ENCODE peak calls at places on chromosomes 2 and 18, in ten cellular contexts. G is AG04449, U is fibroblast of mammary gland, Z is neural progenitor cell, H is esophagus muscularis mucosa, J is AG09319, Y is stomach, S is upper lobe of right lung, O is fibroblast of pulmonary artery, K is spleen. I is an unnamed sample.

GRCh38 chr2:178884440-178884839 is 77.2 kb upstream of the TTN start:
- DNase-seq in G (no peak), U (no peak), Z (no peak), H (no peak), J (no peak), Y (no peak), S (no peak), O (no peak), K (no peak), I (no peak)

GRCh38 chr2:121287956-121288355 is 3.0 kb upstream of the TFCP2L1 start:
- DNase-seq in G (no peak), U (no peak), Z (no peak), H (no peak), J (no peak), Y (no peak), S (no peak), O (no peak), K (no peak), I (no peak)

GRCh38 chr2:202024871-202025270 is 8.8 kb upstream of the FZD7 start:
- DNase-seq in G (no peak), U (no peak), Z (no peak), H (no peak), J (no peak), Y (no peak), S (no peak), O (no peak), K (no peak), I (no peak)

GRCh38 chr2:192026064-192026715 is 168.5 kb downstream of the TMEFF2 start:
- DNase-seq in G (no peak), U (peak), Z (no peak), H (no peak), J (no peak), Y (no peak), S (no peak), O (no peak), K (no peak), I (no peak)

GRCh38 chr18:54109131-54109683 is 115.3 kb downstream of the MBD2 start:
- DNase-seq in G (no peak), U (peak), Z (no peak), H (no peak), J (no peak), Y (no peak), S (no peak), O (no peak), K (no peak), I (no peak)

GRCh38 chr2:45736757-45737704 is 85.6 kb downstream of the PRKCE start:
- DNase-seq in G (no peak), U (peak), Z (no peak), H (no peak), J (no peak), Y (no peak), S (no peak), O (peak), K (no peak), I (no peak)

GRCh38 chr2:39059366-39059952 is 61.4 kb downstream of the SOS1 start:
- DNase-seq in G (no peak), U (peak), Z (peak), H (no peak), J (peak), Y (no peak), S (no peak), O (peak), K (no peak), I (peak)

GRCh38 chr2:25618676-25619075 is 54.7 kb downstream of the DTNB start:
- DNase-seq in G (no peak), U (peak), Z (no peak), H (no peak), J (no peak), Y (no peak), S (no peak), O (peak), K (no peak), I (no peak)

GRCh38 chr2:166351319-166351718 is 24.4 kb downstream of the SCN9A start:
- DNase-seq in G (peak), U (peak), Z (no peak), H (no peak), J (peak), Y (no peak), S (no peak), O (peak), K (no peak), I (no peak)

GRCh38 chr2:74206180-74206688 is 7.8 kb downstream of the MTHFD2 start:
- DNase-seq in G (no peak), U (peak), Z (no peak), H (no peak), J (no peak), Y (peak), S (no peak), O (peak), K (peak), I (peak)

GRCh38 chr2:198322275-198322674 is 517.9 kb downstream of the PLCL1 start:
- DNase-seq in G (no peak), U (no peak), Z (peak), H (no peak), J (no peak), Y (no peak), S (no peak), O (no peak), K (no peak), I (no peak)

GRCh38 chr2:173749315-173749714 is 215.9 kb downstream of the SP3 start:
- DNase-seq in G (no peak), U (peak), Z (peak), H (no peak), J (peak), Y (no peak), S (no peak), O (peak), K (no peak), I (no peak)

GRCh38 chr2:15986068-15986560 is 45.8 kb downstream of the MYCN start:
- DNase-seq in G (no peak), U (no peak), Z (no peak), H (no peak), J (no peak), Y (no peak), S (no peak), O (no peak), K (no peak), I (no peak)

GRCh38 chr18:8858888-8859511 is 153.6 kb downstream of the MTCL1 start:
- DNase-seq in G (peak), U (peak), Z (no peak), H (no peak), J (peak), Y (no peak), S (no peak), O (peak), K (no peak), I (no peak)

GRCh38 chr2:109604597-109604996 is 9.2 kb downstream of the SEPTIN10 start:
- DNase-seq in G (no peak), U (peak), Z (no peak), H (no peak), J (no peak), Y (no peak), S (peak), O (peak), K (no peak), I (no peak)

GRCh38 chr2:191385416-191386160 is 140.4 kb downstream of the MYO1B start:
- DNase-seq in G (no peak), U (peak), Z (no peak), H (no peak), J (no peak), Y (no peak), S (no peak), O (no peak), K (no peak), I (no peak)

GRCh38 chr2:86073225-86073624 is 32.5 kb downstream of the POLR1A start:
- DNase-seq in G (no peak), U (no peak), Z (no peak), H (no peak), J (no peak), Y (no peak), S (no peak), O (no peak), K (no peak), I (no peak)

GRCh38 chr2:218278531-218279360 is 8.4 kb downstream of the PNKD start:
- DNase-seq in G (no peak), U (no peak), Z (no peak), H (no peak), J (no peak), Y (no peak), S (no peak), O (no peak), K (peak), I (no peak)

GRCh38 chr2:221513251-221513650 is 58.9 kb downstream of the EPHA4 start:
- DNase-seq in G (no peak), U (no peak), Z (no peak), H (no peak), J (no peak), Y (no peak), S (no peak), O (no peak), K (no peak), I (no peak)

GRCh38 chr2:7626139-7626537 is 708.9 kb downstream of the RNF144A start:
- DNase-seq in G (no peak), U (no peak), Z (no peak), H (peak), J (no peak), Y (no peak), S (no peak), O (no peak), K (no peak), I (no peak)

GRCh38 chr2:174670446-174670845 is 72.8 kb upstream of the WIPF1 start:
- DNase-seq in G (no peak), U (no peak), Z (no peak), H (no peak), J (no peak), Y (no peak), S (no peak), O (peak), K (no peak), I (no peak)

GRCh38 chr2:189210250-189211075 is 30.9 kb upstream of the COL5A2 start:
- DNase-seq in G (peak), U (peak), Z (no peak), H (no peak), J (peak), Y (no peak), S (no peak), O (peak), K (no peak), I (no peak)

GRCh38 chr2:210128961-210129360 is 42.2 kb downstream of the KANSL1L start:
- DNase-seq in G (no peak), U (no peak), Z (no peak), H (no peak), J (no peak), Y (peak), S (no peak), O (peak), K (no peak), I (no peak)

GRCh38 chr2:60515751-60516226 is 37.7 kb downstream of the BCL11A start:
- DNase-seq in G (peak), U (peak), Z (no peak), H (no peak), J (no peak), Y (no peak), S (no peak), O (peak), K (no peak), I (peak)

GRCh38 chr2:162768646-162769045 is 69.9 kb downstream of the KCNH7 start:
- DNase-seq in G (no peak), U (no peak), Z (peak), H (no peak), J (no peak), Y (no peak), S (no peak), O (no peak), K (no peak), I (no peak)

GRCh38 chr2:46831037-46831868 is 84.4 kb downstream of the MCFD2 start:
- DNase-seq in G (peak), U (peak), Z (no peak), H (no peak), J (no peak), Y (no peak), S (peak), O (peak), K (no peak), I (no peak)

GRCh38 chr2:202185816-202186221 is 52.6 kb downstream of the SUMO1 start:
- DNase-seq in G (no peak), U (no peak), Z (no peak), H (no peak), J (peak), Y (no peak), S (no peak), O (peak), K (no peak), I (no peak)

GRCh38 chr2:85712849-85713612 is 18.9 kb downstream of the GNLY start:
- DNase-seq in G (no peak), U (peak), Z (no peak), H (no peak), J (no peak), Y (peak), S (peak), O (peak), K (no peak), I (no peak)

GRCh38 chr18:58505181-58505580 is 123.7 kb downstream of the ALPK2 start:
- DNase-seq in G (no peak), U (no peak), Z (no peak), H (no peak), J (no peak), Y (no peak), S (no peak), O (no peak), K (no peak), I (no peak)

GRCh38 chr2:105537466-105537865 is 138.6 kb upstream of the FHL2 start:
- DNase-seq in G (no peak), U (no peak), Z (no peak), H (peak), J (no peak), Y (no peak), S (no peak), O (no peak), K (no peak), I (no peak)

GRCh38 chr2:82790277-82791021 is 1668.6 kb downstream of the SUCLG1 start:
- DNase-seq in G (peak), U (no peak), Z (peak), H (no peak), J (no peak), Y (no peak), S (no peak), O (peak), K (no peak), I (no peak)

GRCh38 chr2:178886006-178886405 is 78.8 kb upstream of the TTN start:
- DNase-seq in G (no peak), U (peak), Z (no peak), H (no peak), J (no peak), Y (no peak), S (no peak), O (no peak), K (no peak), I (no peak)

GRCh38 chr2:236359426-236359825 is 95.2 kb upstream of the ASB18 start:
- DNase-seq in G (no peak), U (no peak), Z (no peak), H (peak), J (no peak), Y (no peak), S (no peak), O (no peak), K (peak), I (no peak)

GRCh38 chr2:68340631-68341329 is 21.0 kb upstream of the CNRIP1 start:
- DNase-seq in G (no peak), U (no peak), Z (no peak), H (no peak), J (no peak), Y (no peak), S (no peak), O (no peak), K (no peak), I (no peak)

DNA sequence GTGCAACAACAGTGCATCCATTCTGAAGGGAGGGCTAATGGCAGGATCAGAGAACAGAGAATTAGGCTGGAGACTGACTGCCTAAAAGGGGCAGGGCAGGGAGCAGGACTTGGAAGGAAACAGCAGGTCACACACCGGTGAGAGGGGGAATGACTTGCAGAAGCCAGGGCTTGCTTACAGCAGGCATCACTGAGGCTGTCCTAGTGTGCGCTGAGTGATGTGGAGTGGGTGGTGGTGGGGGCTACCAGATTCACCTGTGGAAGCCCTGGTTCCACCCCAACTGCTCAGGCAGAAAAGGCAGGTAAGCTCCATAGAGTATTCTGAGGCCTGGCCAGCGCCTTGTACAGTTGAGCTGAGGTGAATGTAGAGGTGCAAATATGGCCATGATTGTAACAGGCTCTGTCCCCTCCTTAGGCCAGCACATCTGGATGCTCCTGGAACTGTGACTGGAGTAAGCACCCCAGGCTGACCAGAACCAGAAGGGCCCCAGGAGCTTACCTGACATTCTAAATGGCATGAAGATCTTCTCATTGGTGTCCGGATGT is 49.4 kb downstream of the SFXN5 start:
- DNase-seq in G (no peak), U (no peak), Z (no peak), H (peak), J (no peak), Y (no peak), S (no peak), O (no peak), K (no peak), I (no peak)
- TF ChIP-seq CTCF in G (no peak), U (no peak), Z (no peak), H (no peak), J (no peak), Y (no peak), S (no peak), O (no peak), K (no peak), I (no peak)

GRCh38 chr2:225670111-225670974 is 270.8 kb downstream of the NYAP2 start:
- DNase-seq in G (no peak), U (peak), Z (peak), H (no peak), J (peak), Y (no peak), S (no peak), O (peak), K (no peak), I (no peak)

GRCh38 chr2:225667465-225667864 is 268.0 kb downstream of the NYAP2 start:
- DNase-seq in G (no peak), U (no peak), Z (peak), H (no peak), J (no peak), Y (no peak), S (no peak), O (no peak), K (no peak), I (no peak)

GRCh38 chr2:225668606-225669266 is 269.2 kb downstream of the NYAP2 start:
- DNase-seq in G (peak), U (peak), Z (peak), H (no peak), J (peak), Y (no peak), S (no peak), O (peak), K (no peak), I (peak)
- TF ChIP-seq CTCF in G (peak), U (peak), Z (peak), H (peak), J (peak), Y (peak), S (peak), O (peak), K (no peak), I (peak)

DNA sequence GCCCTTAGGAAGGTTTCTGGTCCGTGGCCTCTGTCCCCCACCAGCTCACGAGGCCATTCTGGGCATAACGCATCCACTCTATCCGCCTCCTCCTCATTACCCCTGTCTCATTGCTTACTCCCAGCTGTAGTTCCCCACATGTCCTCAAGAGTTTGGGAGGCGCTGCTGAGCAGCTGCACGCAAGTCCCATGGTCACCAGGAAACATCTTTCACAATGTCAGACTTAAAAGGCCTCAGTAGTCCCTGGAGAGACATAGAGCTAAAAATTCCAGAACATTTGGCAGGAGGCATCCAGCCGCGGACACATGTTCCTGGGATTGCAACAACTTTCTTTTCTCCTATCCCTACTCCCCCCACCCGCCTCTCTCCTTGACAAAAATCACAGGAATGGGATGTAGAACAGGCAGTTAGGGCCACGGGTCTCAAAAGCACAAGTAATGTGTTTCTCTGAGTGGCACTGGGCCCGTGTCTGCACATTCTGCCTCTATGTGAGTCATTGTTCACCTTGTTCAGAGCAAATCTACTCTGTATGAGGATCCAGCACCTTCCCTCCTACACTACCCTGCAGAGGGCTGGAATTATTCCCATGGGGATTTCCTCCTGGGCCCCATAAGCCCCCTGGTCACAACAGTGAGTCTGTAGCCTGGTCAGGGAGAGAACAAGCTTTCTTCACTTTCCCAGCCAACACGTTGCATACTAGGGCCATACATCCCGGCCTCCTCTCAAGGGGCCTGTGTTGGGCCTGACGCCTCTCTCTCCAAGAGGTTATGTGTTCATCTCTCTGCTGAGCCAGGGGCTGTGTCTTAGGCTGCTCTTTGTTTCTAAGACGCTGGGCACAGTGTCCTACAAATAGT is 8.2 kb downstream of the LBH start:
- DNase-seq in G (peak), U (peak), Z (peak), H (no peak), J (peak), Y (peak), S (peak), O (peak), K (peak), I (peak)
- TF ChIP-seq CTCF in G (peak), U (peak), Z (peak), H (peak), J (peak), Y (peak), S (peak), O (peak), K (peak), I (peak)

GRCh38 chr18:48666613-48667012 is 127.8 kb downstream of the CTIF start:
- DNase-seq in G (no peak), U (no peak), Z (no peak), H (no peak), J (no peak), Y (no peak), S (peak), O (no peak), K (no peak), I (no peak)

GRCh38 chr18:48668466-48669179 is 129.8 kb downstream of the CTIF start:
- DNase-seq in G (no peak), U (no peak), Z (no peak), H (no peak), J (no peak), Y (no peak), S (peak), O (no peak), K (no peak), I (no peak)

GRCh38 chr18:48669180-48669675 is 130.4 kb downstream of the CTIF start:
- DNase-seq in G (no peak), U (no peak), Z (no peak), H (no peak), J (no peak), Y (no peak), S (no peak), O (no peak), K (no peak), I (no peak)

GRCh38 chr18:48665654-48666053 is 126.8 kb downstream of the CTIF start:
- DNase-seq in G (no peak), U (no peak), Z (no peak), H (no peak), J (no peak), Y (no peak), S (no peak), O (no peak), K (no peak), I (no peak)

DNA sequence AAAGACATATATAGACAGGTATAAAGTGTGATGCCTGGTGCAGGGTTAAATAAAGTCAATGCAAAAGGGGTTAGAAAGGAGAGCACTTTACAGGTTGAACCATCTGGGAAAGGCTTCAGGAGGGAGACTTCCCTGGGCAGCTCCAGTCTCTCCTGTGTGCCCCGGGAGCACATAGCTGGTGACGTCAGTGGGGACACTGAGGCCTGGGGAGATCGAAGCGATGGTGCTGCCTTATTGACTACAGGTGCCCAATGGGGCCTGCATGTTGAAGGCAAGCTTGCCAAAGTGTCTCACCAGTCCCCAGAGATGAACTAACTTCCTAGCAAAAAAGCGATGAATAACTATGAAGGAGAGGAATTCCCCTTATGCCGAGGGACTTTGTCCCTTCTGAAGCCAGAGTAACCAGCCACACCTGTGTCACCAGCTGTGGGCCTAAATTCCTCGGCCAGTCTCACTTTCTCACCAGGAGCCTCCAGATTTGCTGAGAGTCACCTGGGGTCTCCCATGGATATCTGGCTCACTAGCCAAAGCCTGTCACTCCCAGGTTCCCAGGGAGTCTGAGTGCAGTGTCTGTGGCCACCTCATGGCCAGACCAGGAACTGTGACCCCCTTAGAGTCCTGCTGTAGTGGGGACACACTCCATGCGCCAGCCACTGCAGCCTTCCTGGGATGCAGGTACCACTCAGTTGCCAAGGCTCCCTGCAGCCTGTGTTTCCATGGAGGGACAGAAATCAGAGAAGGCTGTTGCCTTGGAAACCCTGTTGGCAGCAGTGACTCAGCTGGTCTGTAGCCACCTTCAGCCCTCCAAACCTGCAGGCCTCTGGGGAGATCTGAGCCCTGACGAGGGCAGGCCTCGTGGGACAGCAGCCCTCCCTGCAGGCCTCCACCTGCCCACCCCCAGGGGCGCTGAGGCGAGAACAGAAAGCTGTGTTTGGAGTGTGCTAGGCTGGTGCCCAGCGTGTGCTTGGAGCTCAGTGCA is 128.7 kb downstream of the CTIF start:
- DNase-seq in G (no peak), U (no peak), Z (peak), H (no peak), J (no peak), Y (no peak), S (peak), O (no peak), K (no peak), I (no peak)
- TF ChIP-seq CTCF in G (peak), U (peak), Z (peak), H (no peak), J (peak), Y (no peak), S (no peak), O (peak), K (no peak), I (no peak)

I was measured in GM13976.